ENCODE peak calls at places on chromosomes 2 and 18, in seven cellular contexts. One of them, this sample, is unnamed.

GRCh38 chr2:166539340-166540162 is 45.5 kb upstream of the SCN7A start:
- DNase-seq in SK-N-SH: peak
- DNase-seq in A673: peak
- DNase-seq in choroid plexus epithelial cell: peak
- DNase-seq in fibroblast of pulmonary artery: peak
- DNase-seq in HepG2: peak
- DNase-seq in fibroblast of mammary gland: peak
- DNase-seq in this sample: peak

GRCh38 chr2:60759654-60760053 is 3.6 kb downstream of the PAPOLG start:
- DNase-seq in fibroblast of pulmonary artery: no peak
- DNase-seq in A673: no peak
- DNase-seq in HepG2: no peak
- DNase-seq in choroid plexus epithelial cell: no peak
- DNase-seq in fibroblast of mammary gland: no peak
- DNase-seq in SK-N-SH: no peak
- DNase-seq in this sample: no peak

GRCh38 chr2:98647636-98648035 is 39.2 kb downstream of the UNC50 start:
- DNase-seq in fibroblast of pulmonary artery: peak
- DNase-seq in SK-N-SH: no peak
- DNase-seq in choroid plexus epithelial cell: no peak
- DNase-seq in fibroblast of mammary gland: peak
- DNase-seq in A673: no peak
- DNase-seq in HepG2: no peak
- DNase-seq in this sample: no peak

GRCh38 chr18:49321800-49322461 is 138.5 kb downstream of the DYM start:
- DNase-seq in HepG2: no peak
- DNase-seq in fibroblast of mammary gland: peak
- DNase-seq in choroid plexus epithelial cell: peak
- DNase-seq in SK-N-SH: no peak
- DNase-seq in A673: no peak
- DNase-seq in fibroblast of pulmonary artery: peak
- DNase-seq in this sample: peak

GRCh38 chr2:216083464-216084279 is 2.0 kb downstream of the TMEM169 start:
- DNase-seq in fibroblast of mammary gland: peak
- DNase-seq in SK-N-SH: peak
- DNase-seq in fibroblast of pulmonary artery: peak
- DNase-seq in A673: no peak
- DNase-seq in HepG2: peak
- DNase-seq in choroid plexus epithelial cell: peak
- DNase-seq in this sample: peak

GRCh38 chr2:115083216-115083615 is 640.8 kb downstream of the DPP10 start:
- DNase-seq in fibroblast of pulmonary artery: no peak
- DNase-seq in fibroblast of mammary gland: no peak
- DNase-seq in A673: no peak
- DNase-seq in choroid plexus epithelial cell: no peak
- DNase-seq in HepG2: no peak
- DNase-seq in SK-N-SH: peak
- DNase-seq in this sample: no peak

GRCh38 chr18:26422472-26423162 is 125.7 kb downstream of the KCTD1 start:
- DNase-seq in fibroblast of mammary gland: no peak
- DNase-seq in choroid plexus epithelial cell: no peak
- DNase-seq in A673: no peak
- DNase-seq in fibroblast of pulmonary artery: no peak
- DNase-seq in HepG2: no peak
- DNase-seq in SK-N-SH: no peak
- DNase-seq in this sample: no peak

GRCh38 chr2:57453929-57454328 is 592.7 kb upstream of the VRK2 start:
- DNase-seq in fibroblast of pulmonary artery: no peak
- DNase-seq in fibroblast of mammary gland: no peak
- DNase-seq in choroid plexus epithelial cell: peak
- DNase-seq in HepG2: no peak
- DNase-seq in SK-N-SH: no peak
- DNase-seq in A673: peak
- DNase-seq in this sample: peak

GRCh38 chr18:22032392-22032961 is 136.9 kb upstream of the GATA6 start:
- DNase-seq in fibroblast of mammary gland: peak
- DNase-seq in HepG2: peak
- DNase-seq in SK-N-SH: no peak
- DNase-seq in choroid plexus epithelial cell: peak
- DNase-seq in A673: peak
- DNase-seq in fibroblast of pulmonary artery: peak
- DNase-seq in this sample: peak

GRCh38 chr18:47418746-47419145 is 167.3 kb upstream of the SKOR2 start:
- DNase-seq in HepG2: no peak
- DNase-seq in choroid plexus epithelial cell: no peak
- DNase-seq in fibroblast of mammary gland: peak
- DNase-seq in fibroblast of pulmonary artery: no peak
- DNase-seq in A673: no peak
- DNase-seq in SK-N-SH: no peak
- DNase-seq in this sample: no peak

GRCh38 chr2:206004004-206004693 is 81.8 kb downstream of the INO80D start:
- DNase-seq in fibroblast of mammary gland: peak
- DNase-seq in choroid plexus epithelial cell: peak
- DNase-seq in fibroblast of pulmonary artery: peak
- DNase-seq in HepG2: peak
- DNase-seq in A673: peak
- DNase-seq in SK-N-SH: peak
- DNase-seq in this sample: peak

GRCh38 chr2:180707867-180708205 is 272.6 kb upstream of the UBE2E3 start:
- DNase-seq in fibroblast of mammary gland: peak
- DNase-seq in choroid plexus epithelial cell: peak
- DNase-seq in A673: peak
- DNase-seq in HepG2: peak
- DNase-seq in fibroblast of pulmonary artery: peak
- DNase-seq in SK-N-SH: no peak
- DNase-seq in this sample: peak

GRCh38 chr18:65091737-65092329 is 659.0 kb upstream of the CDH7 start:
- DNase-seq in SK-N-SH: peak
- DNase-seq in HepG2: peak
- DNase-seq in choroid plexus epithelial cell: peak
- DNase-seq in fibroblast of mammary gland: peak
- DNase-seq in fibroblast of pulmonary artery: peak
- DNase-seq in A673: peak
- DNase-seq in this sample: peak

GRCh38 chr2:195961873-195962272 is 106.8 kb downstream of the DNAH7 start:
- DNase-seq in fibroblast of pulmonary artery: no peak
- DNase-seq in choroid plexus epithelial cell: no peak
- DNase-seq in SK-N-SH: no peak
- DNase-seq in A673: no peak
- DNase-seq in HepG2: no peak
- DNase-seq in fibroblast of mammary gland: no peak
- DNase-seq in this sample: no peak

GRCh38 chr2:8312221-8312620 is 369.6 kb upstream of the ID2 start:
- DNase-seq in fibroblast of pulmonary artery: no peak
- DNase-seq in SK-N-SH: no peak
- DNase-seq in HepG2: no peak
- DNase-seq in choroid plexus epithelial cell: no peak
- DNase-seq in fibroblast of mammary gland: no peak
- DNase-seq in A673: no peak
- DNase-seq in this sample: no peak

GRCh38 chr18:32767400-32767799 is 5.4 kb downstream of the KLHL14 start:
- DNase-seq in A673: no peak
- DNase-seq in fibroblast of pulmonary artery: no peak
- DNase-seq in choroid plexus epithelial cell: no peak
- DNase-seq in HepG2: peak
- DNase-seq in SK-N-SH: no peak
- DNase-seq in fibroblast of mammary gland: no peak
- DNase-seq in this sample: no peak

GRCh38 chr18:32770651-32771168 is 2.1 kb downstream of the KLHL14 start:
- DNase-seq in fibroblast of pulmonary artery: no peak
- DNase-seq in choroid plexus epithelial cell: no peak
- DNase-seq in A673: no peak
- DNase-seq in SK-N-SH: peak
- DNase-seq in HepG2: no peak
- DNase-seq in fibroblast of mammary gland: no peak
- DNase-seq in this sample: no peak

GRCh38 chr18:32769242-32770180 is 3.3 kb downstream of the KLHL14 start:
- DNase-seq in SK-N-SH: peak
- DNase-seq in A673: no peak
- DNase-seq in fibroblast of pulmonary artery: no peak
- DNase-seq in choroid plexus epithelial cell: peak
- DNase-seq in HepG2: peak
- DNase-seq in fibroblast of mammary gland: no peak
- DNase-seq in this sample: peak

GRCh38 chr18:32770181-32770650 is 2.6 kb downstream of the KLHL14 start:
- DNase-seq in choroid plexus epithelial cell: no peak
- DNase-seq in fibroblast of mammary gland: no peak
- DNase-seq in SK-N-SH: peak
- DNase-seq in fibroblast of pulmonary artery: no peak
- DNase-seq in A673: no peak
- DNase-seq in HepG2: peak
- DNase-seq in this sample: no peak

DNA sequence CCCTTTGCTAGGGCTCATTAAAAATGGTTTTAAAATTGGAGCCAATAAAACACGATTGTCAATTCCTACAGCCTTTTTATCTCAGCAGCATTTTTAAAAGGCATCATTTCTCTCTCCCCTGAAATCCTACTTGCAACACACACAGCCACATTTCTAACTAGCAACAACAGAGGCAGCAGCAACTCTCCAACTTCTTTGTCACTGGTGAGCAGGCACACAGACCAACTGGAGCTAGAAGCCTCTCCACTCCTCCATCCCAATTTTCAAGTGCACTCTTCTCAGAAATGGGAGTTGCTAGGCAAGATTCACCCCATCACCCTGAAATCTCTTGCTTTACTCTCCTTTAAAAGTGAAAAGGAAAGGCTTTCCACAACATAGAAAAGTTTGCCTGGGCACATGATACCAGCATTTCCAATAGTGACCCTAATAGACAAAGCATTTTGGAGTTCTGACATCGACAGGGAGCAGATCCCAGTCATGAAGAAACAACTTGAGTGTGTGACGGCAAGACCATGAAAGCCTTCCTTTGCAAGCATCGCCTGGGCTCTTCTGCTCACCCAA is 4.1 kb downstream of the KLHL14 start:
- DNase-seq in fibroblast of pulmonary artery: no peak
- DNase-seq in choroid plexus epithelial cell: no peak
- DNase-seq in HepG2: no peak
- DNase-seq in fibroblast of mammary gland: no peak
- DNase-seq in SK-N-SH: no peak
- DNase-seq in A673: no peak
- DNase-seq in this sample: no peak
- H3K4me3 ChIP-seq in fibroblast of pulmonary artery: no peak
- H3K4me3 ChIP-seq in choroid plexus epithelial cell: no peak
- H3K4me3 ChIP-seq in HepG2: peak
- H3K4me3 ChIP-seq in fibroblast of mammary gland: no peak
- H3K4me3 ChIP-seq in SK-N-SH: no peak
- H3K4me3 ChIP-seq in A673: no peak
- H3K4me3 ChIP-seq in this sample: no peak

GRCh38 chr2:239926587-239927234 is 98.4 kb downstream of the NDUFA10 start:
- DNase-seq in fibroblast of pulmonary artery: no peak
- DNase-seq in fibroblast of mammary gland: peak
- DNase-seq in HepG2: no peak
- DNase-seq in A673: peak
- DNase-seq in SK-N-SH: no peak
- DNase-seq in choroid plexus epithelial cell: no peak
- DNase-seq in this sample: no peak

GRCh38 chr2:239930378-239930777 is 94.8 kb downstream of the NDUFA10 start:
- DNase-seq in fibroblast of mammary gland: no peak
- DNase-seq in HepG2: no peak
- DNase-seq in A673: no peak
- DNase-seq in choroid plexus epithelial cell: no peak
- DNase-seq in fibroblast of pulmonary artery: no peak
- DNase-seq in SK-N-SH: no peak
- DNase-seq in this sample: no peak

GRCh38 chr2:239927424-239927981 is 97.6 kb downstream of the NDUFA10 start:
- DNase-seq in HepG2: peak
- DNase-seq in choroid plexus epithelial cell: peak
- DNase-seq in SK-N-SH: no peak
- DNase-seq in fibroblast of pulmonary artery: peak
- DNase-seq in fibroblast of mammary gland: peak
- DNase-seq in A673: peak
- DNase-seq in this sample: peak

GRCh38 chr2:239929504-239929903 is 95.6 kb downstream of the NDUFA10 start:
- DNase-seq in choroid plexus epithelial cell: no peak
- DNase-seq in HepG2: no peak
- DNase-seq in fibroblast of mammary gland: no peak
- DNase-seq in fibroblast of pulmonary artery: no peak
- DNase-seq in A673: no peak
- DNase-seq in SK-N-SH: no peak
- DNase-seq in this sample: no peak

DNA sequence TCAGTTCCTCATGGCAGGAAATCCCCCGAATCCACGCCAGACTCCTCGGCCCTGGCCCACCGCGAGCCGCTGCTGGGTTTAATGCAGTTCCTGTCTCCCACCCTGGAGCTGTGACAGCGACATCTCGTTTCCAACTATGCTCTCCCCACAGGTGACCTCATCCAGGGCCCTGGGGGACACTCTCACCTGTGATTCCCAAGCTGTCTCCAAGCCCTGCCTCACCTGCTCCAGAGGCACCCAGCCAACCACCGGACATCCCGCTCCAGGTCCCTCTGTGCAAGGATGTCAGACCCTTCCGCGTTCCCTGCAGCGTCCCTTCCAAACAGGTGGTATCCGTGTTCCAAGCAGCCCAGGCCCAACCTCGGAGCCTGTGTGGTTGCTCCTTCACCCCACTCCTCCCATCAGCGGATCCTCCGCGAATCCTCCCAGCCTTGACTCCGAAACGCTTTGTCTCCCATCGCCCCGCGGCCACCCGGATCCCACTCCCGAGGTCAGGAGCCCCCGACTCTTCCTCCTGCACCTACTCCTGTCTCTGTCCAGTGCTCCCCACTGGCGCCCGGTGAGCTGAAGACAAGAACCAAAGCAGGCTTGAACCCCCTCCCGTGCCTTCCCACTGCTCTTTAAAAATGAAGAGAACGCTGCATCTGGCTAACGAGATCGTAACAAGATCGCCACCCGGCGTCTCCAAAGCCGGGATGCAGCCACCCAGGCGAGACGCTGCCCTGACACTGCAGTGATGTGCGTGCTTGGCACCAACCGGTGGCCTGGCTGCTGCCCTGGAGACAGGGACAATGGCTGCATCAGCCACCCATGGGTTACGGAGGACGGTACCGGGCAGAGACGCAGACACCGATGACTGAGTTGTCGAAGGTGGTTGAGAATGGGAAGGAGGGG is 96.4 kb downstream of the NDUFA10 start:
- DNase-seq in A673: no peak
- DNase-seq in HepG2: no peak
- DNase-seq in fibroblast of mammary gland: no peak
- DNase-seq in fibroblast of pulmonary artery: no peak
- DNase-seq in choroid plexus epithelial cell: no peak
- DNase-seq in SK-N-SH: no peak
- DNase-seq in this sample: no peak
- TF ChIP-seq CTCF in A673: peak
- TF ChIP-seq CTCF in HepG2: peak
- TF ChIP-seq CTCF in fibroblast of mammary gland: no peak
- TF ChIP-seq CTCF in fibroblast of pulmonary artery: no peak
- TF ChIP-seq CTCF in choroid plexus epithelial cell: peak
- TF ChIP-seq CTCF in SK-N-SH: no peak
- TF ChIP-seq CTCF in this sample: no peak

GRCh38 chr2:63047193-63047533 is 3.5 kb upstream of the OTX1 start:
- DNase-seq in HepG2: no peak
- DNase-seq in SK-N-SH: peak
- DNase-seq in choroid plexus epithelial cell: no peak
- DNase-seq in fibroblast of pulmonary artery: no peak
- DNase-seq in A673: no peak
- DNase-seq in fibroblast of mammary gland: no peak
- DNase-seq in this sample: no peak
- H3K4me3 ChIP-seq in HepG2: no peak
- H3K4me3 ChIP-seq in SK-N-SH: no peak
- H3K4me3 ChIP-seq in choroid plexus epithelial cell: no peak
- H3K4me3 ChIP-seq in fibroblast of pulmonary artery: no peak
- H3K4me3 ChIP-seq in A673: no peak
- H3K4me3 ChIP-seq in fibroblast of mammary gland: no peak
- H3K4me3 ChIP-seq in this sample: no peak

GRCh38 chr2:11129598-11130449 is 25.4 kb upstream of the SLC66A3 start:
- DNase-seq in fibroblast of pulmonary artery: peak
- DNase-seq in A673: peak
- DNase-seq in HepG2: peak
- DNase-seq in fibroblast of mammary gland: no peak
- DNase-seq in SK-N-SH: peak
- DNase-seq in choroid plexus epithelial cell: peak
- DNase-seq in this sample: peak
- TF ChIP-seq CTCF in fibroblast of pulmonary artery: peak
- TF ChIP-seq CTCF in A673: peak
- TF ChIP-seq CTCF in HepG2: peak
- TF ChIP-seq CTCF in fibroblast of mammary gland: no peak
- TF ChIP-seq CTCF in SK-N-SH: no peak
- TF ChIP-seq CTCF in choroid plexus epithelial cell: peak
- TF ChIP-seq CTCF in this sample: no peak

This sample was measured in cardiac fibroblast.